ENCODE peak calls at places on chromosomes 12 and 14, in ten cellular contexts. P is body of pancreas, E is HCT116, Z is uterus, Q is HepG2, J is testis, W is GM12891, G is heart left ventricle, K is GM12892, R is sigmoid colon. S is an unnamed sample.

GRCh38 chr14:95739356-95739755 is 25.4 kb upstream of the TCL1A start:
- DNase-seq in P (no peak), E (no peak), Z (no peak), Q (no peak), J (no peak), W (no peak), G (no peak), K (no peak), R (no peak), S (no peak)

GRCh38 chr12:110547090-110547489 is 36.0 kb downstream of the PPTC7 start:
- DNase-seq in P (no peak), E (no peak), Z (no peak), Q (no peak), J (no peak), W (no peak), G (no peak), K (no peak), R (no peak), S (no peak)

GRCh38 chr12:10366875-10367274 is 23.0 kb downstream of the KLRK1 start:
- DNase-seq in P (no peak), E (no peak), Z (no peak), Q (peak), J (no peak), W (no peak), G (no peak), K (no peak), R (no peak), S (no peak)

GRCh38 chr12:9782547-9783382 is 22.1 kb upstream of the CD69 start:
- DNase-seq in P (no peak), E (no peak), Z (no peak), Q (no peak), J (no peak), W (no peak), G (no peak), K (no peak), R (no peak), S (no peak)

GRCh38 chr12:6883683-6884082 is 10.6 kb upstream of the SPSB2 start:
- DNase-seq in P (no peak), E (no peak), Z (no peak), Q (no peak), J (no peak), W (no peak), G (no peak), K (no peak), R (no peak), S (no peak)

GRCh38 chr14:93410021-93410420 is 20.7 kb upstream of the UNC79 start:
- DNase-seq in P (no peak), E (no peak), Z (no peak), Q (no peak), J (no peak), W (no peak), G (no peak), K (no peak), R (no peak), S (no peak)

GRCh38 chr12:102067574-102068258 is 5.9 kb upstream of the WASHC3 start:
- DNase-seq in P (no peak), E (no peak), Z (no peak), Q (no peak), J (no peak), W (no peak), G (no peak), K (no peak), R (no peak), S (no peak)

GRCh38 chr12:30440826-30441602 is 254.7 kb downstream of the IPO8 start:
- DNase-seq in P (no peak), E (peak), Z (no peak), Q (peak), J (peak), W (no peak), G (no peak), K (no peak), R (no peak), S (no peak)

GRCh38 chr12:68572650-68573049 is 38.0 kb upstream of the RAP1B start:
- DNase-seq in P (no peak), E (peak), Z (no peak), Q (no peak), J (no peak), W (no peak), G (no peak), K (no peak), R (no peak), S (no peak)

DNA sequence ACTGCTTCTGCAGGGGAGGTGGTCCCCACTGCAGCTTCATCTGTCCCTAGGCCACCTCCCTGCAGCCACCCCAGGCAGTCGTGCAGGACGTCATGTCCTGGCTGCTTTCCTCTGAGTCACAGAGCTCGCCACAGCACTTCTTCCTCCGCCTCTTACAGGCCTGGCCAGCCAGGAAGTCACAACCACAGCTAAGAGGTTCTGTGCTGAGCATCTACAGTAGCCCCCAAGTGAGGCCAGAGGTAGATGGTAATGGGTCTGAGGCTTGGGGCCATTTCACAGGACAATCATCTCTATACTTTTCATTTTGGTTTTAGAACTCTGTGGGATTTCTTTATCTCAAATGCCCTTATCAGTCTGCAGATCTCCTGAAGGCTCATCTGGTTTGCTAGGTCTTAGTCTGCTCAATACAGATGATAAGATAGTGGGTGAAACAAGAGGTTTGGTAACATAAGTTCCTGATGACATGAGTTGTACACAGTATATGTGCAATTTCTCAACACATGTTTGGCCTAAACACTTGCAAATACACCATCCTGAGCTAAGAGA is 106.4 kb downstream of the ARF6 start:
- DNase-seq in P (peak), E (peak), Z (peak), Q (no peak), J (peak), W (peak), G (peak), K (peak), R (peak), S (peak)
- TF ChIP-seq POLR2A in P (peak), E (no peak), Z (no peak), Q (no peak), J (no peak), W (peak), G (no peak), K (peak), R (no peak), S (no peak)

GRCh38 chr14:24053548-24054323 is 1.9 kb downstream of the CARMIL3 start:
- DNase-seq in P (no peak), E (no peak), Z (no peak), Q (no peak), J (no peak), W (peak), G (no peak), K (peak), R (peak), S (no peak)

GRCh38 chr14:24051162-24051788 is 534 bp upstream of the CARMIL3 start:
- DNase-seq in P (peak), E (no peak), Z (no peak), Q (no peak), J (peak), W (peak), G (no peak), K (peak), R (peak), S (no peak)

GRCh38 chr14:24052656-24053547 is 1.1 kb downstream of the CARMIL3 start:
- DNase-seq in P (no peak), E (no peak), Z (no peak), Q (no peak), J (no peak), W (no peak), G (no peak), K (peak), R (no peak), S (no peak)

GRCh38 chr14:24054324-24054641 is 2.5 kb downstream of the CARMIL3 start:
- DNase-seq in P (no peak), E (no peak), Z (no peak), Q (no peak), J (no peak), W (peak), G (no peak), K (no peak), R (no peak), S (no peak)

DNA sequence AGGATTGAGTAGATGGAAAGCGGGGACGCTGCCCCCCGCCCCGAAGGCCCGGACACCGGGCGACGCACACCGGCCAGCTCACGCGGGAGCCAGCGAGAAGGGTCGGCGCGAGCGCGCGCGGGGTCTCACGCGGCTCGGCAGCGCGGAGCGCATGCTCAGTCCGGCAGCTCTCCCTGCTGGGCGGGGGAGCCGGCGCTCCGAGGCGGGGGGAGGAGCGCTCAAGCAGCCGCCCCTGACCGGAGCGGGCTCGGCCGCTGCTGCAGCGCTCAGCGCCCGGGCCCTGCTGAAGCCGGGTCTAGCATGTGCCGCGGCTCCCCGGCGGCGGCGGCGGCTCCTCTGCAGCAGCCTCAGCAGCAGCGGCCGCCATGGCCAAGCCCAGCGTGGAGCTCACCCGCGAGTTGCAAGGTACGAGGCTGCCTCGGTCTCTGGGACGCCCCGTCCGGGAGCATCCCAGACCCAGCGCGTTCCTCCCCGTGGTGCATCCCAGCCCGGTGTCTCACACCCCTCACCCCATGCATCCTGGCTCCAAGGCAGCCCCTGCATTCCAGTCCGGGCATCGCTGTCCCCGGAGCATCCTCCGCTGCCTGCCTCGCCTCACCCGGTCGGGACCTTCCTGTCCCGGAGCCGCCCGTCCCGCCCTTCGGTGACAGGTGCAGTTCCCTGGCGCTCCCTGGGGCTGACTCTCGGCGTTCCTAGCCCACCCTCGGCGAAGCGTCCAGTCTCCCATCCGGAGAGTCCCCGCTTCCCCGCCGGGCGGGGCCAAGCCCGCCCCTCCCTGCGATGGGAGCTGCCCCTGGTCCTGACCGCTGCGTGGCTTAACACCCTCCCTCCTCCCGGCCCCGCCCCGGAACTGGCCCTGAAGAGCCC is at the start of gene CARMIL3:
- DNase-seq in P (peak), E (no peak), Z (peak), Q (peak), J (peak), W (peak), G (peak), K (peak), R (peak), S (peak)
- TF ChIP-seq POLR2A in P (peak), E (peak), Z (no peak), Q (no peak), J (no peak), W (no peak), G (no peak), K (peak), R (no peak), S (no peak)

DNA sequence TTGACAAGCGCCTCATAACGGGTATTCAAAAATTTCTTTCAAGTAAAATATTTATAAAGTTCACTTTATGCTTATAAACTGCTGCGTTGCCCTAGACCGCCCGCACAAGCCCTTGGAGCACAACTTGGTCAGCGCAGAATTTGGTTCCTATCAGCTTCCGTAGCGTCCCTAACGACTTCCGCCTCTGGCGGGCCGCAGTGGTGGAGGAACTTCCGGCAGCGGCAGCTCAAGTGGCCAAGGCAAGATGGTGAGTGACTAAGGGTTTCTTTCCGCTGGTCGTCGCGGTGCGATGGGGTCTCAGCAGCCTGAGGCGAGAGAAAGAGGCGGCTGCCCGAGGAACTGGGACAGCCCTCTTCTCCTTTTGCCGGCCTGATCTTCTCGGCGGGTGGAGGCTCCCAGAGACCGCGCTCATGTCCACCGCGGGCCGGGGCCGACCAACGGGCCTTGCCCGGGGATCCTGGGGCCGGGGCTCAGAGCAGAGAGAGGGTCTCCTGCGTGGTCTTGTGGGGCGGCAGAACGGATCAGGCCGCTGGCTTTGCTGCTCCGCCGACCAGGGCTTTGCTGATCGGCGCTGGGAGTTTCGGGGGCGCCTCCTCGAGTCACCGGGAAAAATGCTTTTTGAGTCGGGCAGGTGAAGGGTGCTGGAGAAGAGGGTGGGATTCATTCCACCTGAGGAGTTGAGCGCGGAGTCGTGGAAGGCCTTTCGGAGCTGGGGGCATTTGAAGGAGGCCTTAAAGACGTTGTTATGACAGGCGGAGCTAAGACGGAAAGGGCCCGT is at the start of gene PSMC1:
- DNase-seq in P (peak), E (peak), Z (peak), Q (peak), J (peak), W (peak), G (peak), K (peak), R (peak), S (peak)
- TF ChIP-seq POLR2A in P (peak), E (peak), Z (no peak), Q (peak), J (no peak), W (peak), G (no peak), K (peak), R (no peak), S (peak)

GRCh38 chr12:71685961-71686657 is at the start of gene TMEM19:
- DNase-seq in P (peak), E (peak), Z (peak), Q (peak), J (peak), W (peak), G (peak), K (peak), R (peak), S (peak)
- TF ChIP-seq POLR2A in P (peak), E (peak), Z (peak), Q (peak), J (no peak), W (peak), G (no peak), K (peak), R (peak), S (peak)

DNA sequence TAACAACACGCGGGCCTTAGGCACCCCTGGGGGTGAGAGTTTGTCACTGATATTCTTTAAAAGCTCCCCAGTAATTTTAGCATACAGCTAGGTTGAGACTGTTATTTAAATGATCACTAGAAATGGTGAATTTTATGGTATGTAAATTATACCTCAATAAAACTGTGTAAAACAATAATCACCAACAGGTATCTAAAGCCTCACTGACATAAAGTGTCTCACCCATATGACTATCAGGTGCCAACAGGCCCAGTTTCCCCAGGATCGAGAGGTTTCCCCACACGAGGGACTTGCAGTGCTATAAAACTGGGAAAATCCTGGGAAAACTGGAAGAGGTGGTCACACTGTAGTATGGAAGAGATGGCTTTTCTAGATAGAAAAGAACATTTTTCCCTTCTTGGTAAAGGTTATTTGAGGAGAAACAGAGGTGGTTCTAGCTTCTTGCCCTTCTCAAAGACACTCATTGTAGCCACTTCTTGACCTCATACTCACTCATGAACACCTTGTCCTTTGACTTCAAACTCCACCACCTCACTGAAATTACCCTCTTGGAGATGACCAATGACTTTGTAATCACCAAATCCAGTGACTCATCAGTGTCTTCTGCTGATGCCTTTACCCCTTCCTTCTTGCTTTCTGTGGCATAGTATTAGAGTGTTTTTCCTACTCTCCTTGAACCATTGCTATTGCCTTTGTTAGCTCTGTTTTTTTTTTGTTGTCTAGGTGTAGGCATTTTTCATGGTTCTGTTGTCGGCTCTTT is 24.8 kb upstream of the NUBPL start:
- DNase-seq in P (no peak), E (no peak), Z (no peak), Q (no peak), J (no peak), W (no peak), G (no peak), K (no peak), R (no peak), S (no peak)
- TF ChIP-seq POLR2A in P (no peak), E (no peak), Z (no peak), Q (no peak), J (no peak), W (no peak), G (no peak), K (no peak), R (no peak), S (no peak)